ENCODE peak calls at places on chromosome 10, in nine cellular contexts. Q, A, O, Y, E, J, I, Z and X are unnamed samples. For H3K4me1, the result is how much of the 10 kb centered on the place peaks cover.

GRCh38 chr10:129796611-129797420 is 167.3 kb downstream of the EBF3 start:
- DNase-seq in O (no peak), A (no peak), I (no peak), Q (no peak), J (no peak), Y (no peak), E (no peak), Z (no peak), X (peak)

GRCh38 chr10:99673492-99673891 is 14.2 kb downstream of the ENTPD7 start:
- DNase-seq in E (no peak), A (no peak), O (no peak), Q (no peak), J (no peak), Z (no peak), I (no peak), Y (no peak), X (no peak)

GRCh38 chr10:108393111-108393510 is 1228.6 kb upstream of the SORCS1 start:
- DNase-seq in A (no peak), Y (peak), Q (no peak), E (no peak), I (no peak), Z (no peak), J (no peak), O (no peak), X (no peak)

GRCh38 chr10:31278279-31278941 is 40.6 kb upstream of the ZEB1 start:
- DNase-seq in J (no peak), Z (no peak), Y (peak), E (no peak), I (no peak), O (no peak), A (no peak), Q (no peak), X (no peak)

GRCh38 chr10:29243750-29244149 is 45.1 kb upstream of the LYZL1 start:
- DNase-seq in Y (no peak), O (no peak), E (no peak), Z (no peak), A (no peak), I (no peak), Q (no peak), J (no peak), X (peak)

GRCh38 chr10:67520924-67521520 is 175.0 kb downstream of the CTNNA3 start:
- DNase-seq in J (no peak), Y (peak), A (no peak), E (no peak), Z (no peak), I (no peak), O (no peak), Q (no peak), X (peak)

GRCh38 chr10:71213127-71213616 is 802 bp downstream of the UNC5B start:
- DNase-seq in Z (no peak), A (no peak), E (peak), J (peak), O (peak), I (peak), Y (peak), Q (peak), X (peak)

GRCh38 chr10:69405221-69405620 is 11.5 kb downstream of the TACR2 start:
- DNase-seq in J (no peak), E (no peak), I (no peak), A (no peak), Y (peak), Z (no peak), O (no peak), Q (no peak), X (no peak)

GRCh38 chr10:99522511-99523250 is 10.1 kb upstream of the NKX2-3 start:
- DNase-seq in Q (peak), J (no peak), I (no peak), E (no peak), Z (no peak), A (no peak), O (no peak), Y (no peak), X (peak)

GRCh38 chr10:11678074-11678793 is 63.9 kb upstream of the ECHDC3 start:
- DNase-seq in J (no peak), Z (no peak), Y (peak), E (peak), A (no peak), I (no peak), Q (no peak), O (no peak), X (no peak)

GRCh38 chr10:81514811-81515210 is 360.2 kb upstream of the NRG3 start:
- DNase-seq in O (no peak), I (no peak), A (no peak), Y (no peak), Q (no peak), E (no peak), Z (no peak), J (no peak), X (no peak)

GRCh38 chr10:70722820-70723424 is 50.6 kb downstream of the ADAMTS14 start:
- DNase-seq in I (no peak), E (no peak), Z (no peak), Y (peak), Q (no peak), O (no peak), J (no peak), A (no peak), X (no peak)

GRCh38 chr10:80700252-80700651 is 162.6 kb downstream of the SH2D4B start:
- DNase-seq in J (no peak), Q (no peak), A (no peak), O (no peak), Z (no peak), I (no peak), Y (no peak), E (no peak), X (no peak)

GRCh38 chr10:86846088-86846487 is 89.7 kb downstream of the BMPR1A start:
- DNase-seq in O (no peak), Q (no peak), Y (no peak), Z (no peak), I (no peak), E (no peak), J (no peak), A (no peak), X (no peak)

GRCh38 chr10:37707829-37708578 is 149.4 kb downstream of the ZNF248 start:
- DNase-seq in A (no peak), Z (no peak), Y (no peak), J (no peak), E (no peak), O (no peak), I (no peak), Q (no peak), X (no peak)

GRCh38 chr10:137606-138005 is 2.4 kb downstream of the ZMYND11 start:
- DNase-seq in Z (no peak), O (no peak), Y (peak), E (no peak), J (no peak), I (no peak), Q (no peak), A (no peak), X (no peak)

GRCh38 chr10:8615118-8615517 is 560.6 kb downstream of the GATA3 start:
- DNase-seq in I (no peak), O (no peak), E (no peak), Z (no peak), J (no peak), Y (no peak), Q (no peak), A (no peak), X (no peak)

GRCh38 chr10:51369903-51370302 is 295.6 kb downstream of the PRKG1 start:
- DNase-seq in Y (peak), I (no peak), Q (no peak), E (no peak), Z (no peak), O (no peak), J (no peak), A (no peak), X (no peak)

GRCh38 chr10:62052276-62052675 is 150.8 kb downstream of the ARID5B start:
- DNase-seq in Q (no peak), A (no peak), Y (no peak), E (no peak), I (no peak), O (no peak), J (no peak), Z (no peak), X (no peak)
- H3K4me1 ChIP-seq in Q (under half), A (under half), Y (under half), E (half or more), I (under half), O (under half), J (half or more), Z (under half), X (under half)

GRCh38 chr10:127357265-127357664 is 160.9 kb upstream of the INSYN2A start:
- DNase-seq in I (no peak), J (no peak), E (no peak), Q (no peak), Y (no peak), A (no peak), Z (no peak), O (no peak), X (no peak)

GRCh38 chr10:127354255-127354654 is 157.9 kb upstream of the INSYN2A start:
- DNase-seq in A (no peak), O (no peak), Q (no peak), E (no peak), I (no peak), J (no peak), Y (no peak), Z (no peak), X (peak)

GRCh38 chr10:127353544-127353943 is 157.2 kb upstream of the INSYN2A start:
- DNase-seq in O (no peak), J (no peak), Z (no peak), A (no peak), Q (no peak), E (no peak), I (no peak), Y (no peak), X (no peak)

GRCh38 chr10:127349737-127350136 is 153.3 kb upstream of the INSYN2A start:
- DNase-seq in I (no peak), J (no peak), E (no peak), A (no peak), O (no peak), Q (no peak), Y (peak), Z (no peak), X (no peak)

DNA sequence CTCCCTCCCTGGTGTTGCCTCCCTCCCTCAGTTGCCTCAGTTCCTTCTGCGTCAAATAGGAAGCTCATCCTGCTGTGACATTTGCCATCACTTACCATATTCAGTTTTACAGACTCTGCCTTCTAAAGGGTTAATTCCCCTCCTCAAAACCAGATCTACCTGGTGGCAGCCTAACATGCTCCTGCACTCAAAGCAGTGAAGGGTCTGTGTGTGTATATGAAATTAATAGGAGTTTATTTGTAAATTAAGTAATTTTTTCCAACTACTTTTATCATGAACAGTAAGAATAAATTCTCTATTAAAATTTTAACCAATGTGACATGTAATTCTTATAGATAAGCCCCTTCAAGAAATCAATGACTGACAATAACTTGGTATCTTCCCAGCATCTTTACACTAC is 158.6 kb upstream of the INSYN2A start:
- DNase-seq in I (no peak), J (no peak), E (no peak), Y (no peak), A (no peak), Q (no peak), O (no peak), Z (no peak), X (no peak)
- H3K4me1 ChIP-seq in I (under half), J (under half), E (under half), Y (under half), A (under half), Q (under half), O (under half), Z (under half), X (under half)

GRCh38 chr10:79144341-79145173 is 75.8 kb downstream of the ZMIZ1 start:
- DNase-seq in Z (no peak), E (no peak), Q (no peak), I (no peak), J (no peak), O (no peak), A (no peak), Y (peak), X (no peak)
- H3K4me1 ChIP-seq in Z (half or more), E (half or more), Q (half or more), I (under half), J (half or more), O (half or more), A (half or more), Y (half or more), X (under half)

DNA sequence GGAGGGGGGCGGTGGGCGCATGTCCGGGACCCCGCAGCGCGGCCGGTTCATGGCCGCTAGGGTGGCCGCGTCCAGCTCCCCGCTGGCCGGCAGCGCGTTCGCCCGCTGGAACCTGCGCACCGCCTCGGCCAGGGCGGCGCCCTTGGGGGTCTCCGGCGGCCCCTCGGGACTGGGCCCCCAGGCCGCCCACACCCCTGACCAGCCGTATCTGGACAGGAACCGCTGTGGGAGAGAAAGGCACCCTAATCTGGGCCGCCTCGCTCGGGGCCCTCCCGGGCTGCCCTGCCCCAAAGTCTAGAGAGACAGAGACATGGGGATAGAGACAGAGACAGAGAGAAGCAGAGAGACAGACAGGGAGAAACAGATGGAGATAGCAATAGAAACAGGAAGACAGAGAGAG is 1.5 kb downstream of the MMP21 start:
- DNase-seq in Q (no peak), E (no peak), J (no peak), Z (no peak), I (no peak), Y (no peak), A (no peak), O (no peak), X (no peak)
- H3K4me1 ChIP-seq in Q (under half), E (under half), J (under half), Z (under half), I (under half), Y (under half), A (under half), O (under half), X (under half)

GRCh38 chr10:124606822-124607221 is 137.4 kb downstream of the FAM53B start:
- DNase-seq in Z (no peak), Q (peak), Y (no peak), I (no peak), J (no peak), A (no peak), E (no peak), O (no peak), X (no peak)
- H3K4me1 ChIP-seq in Z (under half), Q (under half), Y (under half), I (under half), J (under half), A (under half), E (under half), O (under half), X (under half)

DNA sequence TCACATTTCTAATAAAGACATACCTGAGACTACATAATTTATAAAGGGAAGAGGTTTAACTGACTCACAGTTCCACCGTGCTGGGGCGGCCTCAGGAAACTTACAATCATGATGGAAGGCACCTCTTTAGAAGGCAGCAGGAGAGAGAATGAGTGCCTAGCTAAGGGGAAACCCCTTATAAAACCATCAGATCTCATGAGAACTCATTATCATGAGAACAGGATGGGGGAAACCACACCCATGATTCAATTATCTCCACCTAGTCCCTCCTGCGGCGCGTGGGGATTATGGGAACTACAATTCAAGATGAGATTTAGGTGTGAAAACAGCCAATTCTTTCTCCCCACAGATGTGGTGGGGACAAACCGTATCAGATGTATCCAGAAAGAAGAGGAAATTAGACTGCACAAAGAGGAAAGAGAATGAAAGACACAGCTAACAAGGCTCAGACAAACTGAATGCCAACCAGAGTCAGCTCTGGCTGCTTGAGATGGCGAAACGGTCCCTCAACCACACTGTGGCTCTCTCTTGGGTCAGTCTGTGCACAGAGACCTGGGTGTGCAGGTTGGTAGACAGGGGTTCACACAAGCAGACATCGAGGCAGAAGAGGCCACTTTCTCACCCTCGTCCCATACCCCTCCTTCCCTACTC is 375.6 kb downstream of the SFMBT2 start:
- DNase-seq in E (no peak), Q (no peak), A (no peak), Z (no peak), Y (no peak), I (no peak), J (no peak), O (no peak), X (no peak)
- H3K4me1 ChIP-seq in E (under half), Q (under half), A (under half), Z (under half), Y (under half), I (under half), J (under half), O (under half), X (under half)